ENCODE peak calls at places on chromosomes 11 and 22, in four cellular contexts. One of them, this sample, is unnamed.

GRCh38 chr11:6544921-6545850 is 48.1 kb downstream of the DNHD1 start:
- DNase-seq in K562: no peak
- DNase-seq in HCT116: no peak
- DNase-seq in HepG2: no peak
- DNase-seq in this sample: no peak

GRCh38 chr11:131169057-131169456 is 201.4 kb upstream of the NTM start:
- DNase-seq in K562: no peak
- DNase-seq in HCT116: no peak
- DNase-seq in HepG2: no peak
- DNase-seq in this sample: no peak

GRCh38 chr22:43848366-43849171 is 13.7 kb downstream of the SULT4A1 start:
- DNase-seq in HCT116: peak
- DNase-seq in HepG2: no peak
- DNase-seq in K562: no peak
- DNase-seq in this sample: no peak

GRCh38 chr11:6387811-6388599 is 2.3 kb upstream of the SMPD1 start:
- DNase-seq in HepG2: peak
- DNase-seq in K562: no peak
- DNase-seq in HCT116: no peak
- DNase-seq in this sample: no peak

GRCh38 chr11:79437274-79437980 is 3.4 kb downstream of the TENM4 start:
- DNase-seq in HCT116: no peak
- DNase-seq in HepG2: no peak
- DNase-seq in K562: no peak
- DNase-seq in this sample: no peak

GRCh38 chr11:36792870-36793541 is 195.0 kb upstream of the RAG2 start:
- DNase-seq in K562: no peak
- DNase-seq in HCT116: no peak
- DNase-seq in HepG2: no peak
- DNase-seq in this sample: no peak

GRCh38 chr11:77436501-77436900 is 37.4 kb downstream of the PAK1 start:
- DNase-seq in K562: no peak
- DNase-seq in HCT116: no peak
- DNase-seq in HepG2: no peak
- DNase-seq in this sample: no peak

GRCh38 chr11:94766656-94767291 is 1.4 kb upstream of the AMOTL1 start:
- DNase-seq in HepG2: no peak
- DNase-seq in K562: no peak
- DNase-seq in HCT116: no peak
- DNase-seq in this sample: no peak

GRCh38 chr11:67371549-67372231 is 1.7 kb downstream of the CLCF1 start:
- DNase-seq in HCT116: no peak
- DNase-seq in HepG2: peak
- DNase-seq in K562: peak
- DNase-seq in this sample: no peak

GRCh38 chr11:10257478-10257877 is 36.5 kb downstream of the SBF2 start:
- DNase-seq in HCT116: no peak
- DNase-seq in HepG2: no peak
- DNase-seq in K562: no peak
- DNase-seq in this sample: no peak

GRCh38 chr22:29727248-29727551 is 7.4 kb downstream of the CABP7 start:
- DNase-seq in HCT116: no peak
- DNase-seq in HepG2: peak
- DNase-seq in K562: peak
- DNase-seq in this sample: no peak

GRCh38 chr11:6576471-6577373 is 26.7 kb downstream of the RRP8 start:
- DNase-seq in HCT116: no peak
- DNase-seq in HepG2: no peak
- DNase-seq in K562: no peak
- DNase-seq in this sample: no peak

GRCh38 chr11:47130541-47130940 is 46.1 kb downstream of the ARFGAP2 start:
- DNase-seq in K562: no peak
- DNase-seq in HepG2: no peak
- DNase-seq in HCT116: no peak
- DNase-seq in this sample: no peak

GRCh38 chr11:8690374-8691342 is 8.1 kb downstream of the RPL27A start:
- DNase-seq in HepG2: no peak
- DNase-seq in HCT116: no peak
- DNase-seq in K562: no peak
- DNase-seq in this sample: no peak
- TF ChIP-seq TCF7L2 in HepG2: no peak
- TF ChIP-seq TCF7L2 in HCT116: no peak
- TF ChIP-seq TCF7L2 in K562: no peak
- TF ChIP-seq TCF7L2 in this sample: no peak

GRCh38 chr22:36466258-36466657 is 15.2 kb downstream of the TXN2 start:
- DNase-seq in HCT116: no peak
- DNase-seq in K562: no peak
- DNase-seq in HepG2: no peak
- DNase-seq in this sample: no peak

GRCh38 chr22:36467042-36467810 is 14.2 kb downstream of the TXN2 start:
- DNase-seq in HepG2: no peak
- DNase-seq in K562: no peak
- DNase-seq in HCT116: peak
- DNase-seq in this sample: no peak

GRCh38 chr22:36469094-36469710 is 12.2 kb downstream of the TXN2 start:
- DNase-seq in K562: no peak
- DNase-seq in HepG2: no peak
- DNase-seq in HCT116: no peak
- DNase-seq in this sample: no peak

GRCh38 chr22:36470162-36470993 is 11.1 kb downstream of the TXN2 start:
- DNase-seq in HepG2: peak
- DNase-seq in K562: peak
- DNase-seq in HCT116: peak
- DNase-seq in this sample: no peak

DNA sequence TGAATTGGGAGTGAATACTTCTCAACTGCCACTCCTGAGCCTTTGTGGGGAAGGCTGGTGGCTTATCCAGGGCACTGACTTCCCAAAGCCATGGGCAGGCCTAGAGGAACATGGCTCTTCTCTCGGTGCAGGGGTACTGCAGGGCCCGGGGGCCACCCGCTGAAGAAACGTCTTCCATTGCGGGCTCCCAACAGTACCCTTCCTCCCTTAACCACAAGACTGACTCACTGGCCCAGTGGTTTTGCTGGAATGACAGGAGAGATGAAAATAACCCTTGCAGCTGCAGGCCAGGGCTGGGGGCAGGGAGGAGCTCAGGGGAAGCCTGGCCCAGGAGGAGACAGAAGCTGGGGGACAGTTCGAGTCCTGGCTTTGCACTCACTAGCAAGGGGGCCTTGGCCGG is 13.5 kb downstream of the TXN2 start:
- DNase-seq in HCT116: peak
- DNase-seq in K562: peak
- DNase-seq in HepG2: no peak
- DNase-seq in this sample: no peak
- TF ChIP-seq REST in HCT116: no peak
- TF ChIP-seq REST in K562: no peak
- TF ChIP-seq REST in HepG2: no peak
- TF ChIP-seq REST in this sample: no peak

DNA sequence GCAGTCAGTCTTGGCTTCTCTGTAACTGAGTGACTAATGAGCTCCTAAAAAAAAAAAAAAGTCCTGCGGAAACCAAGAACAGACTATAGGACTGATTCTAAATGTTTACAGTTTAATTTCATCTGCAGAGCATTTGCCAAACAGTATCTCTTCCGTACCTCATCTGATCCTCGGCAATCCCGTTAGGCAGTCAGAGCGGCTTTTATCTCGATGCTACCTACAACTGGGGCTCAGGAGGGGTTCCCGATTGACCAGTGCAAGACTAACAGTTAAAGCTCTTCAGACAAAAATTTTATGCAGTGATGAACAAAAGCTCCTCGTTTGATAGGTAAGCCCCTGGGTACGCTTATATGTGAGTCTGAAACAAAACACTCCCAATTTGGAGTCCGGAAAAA is 628 bp downstream of the KIF18A start:
- DNase-seq in K562: peak
- DNase-seq in HCT116: no peak
- DNase-seq in HepG2: peak
- DNase-seq in this sample: peak
- TF ChIP-seq TCF7L2 in K562: no peak
- TF ChIP-seq TCF7L2 in HCT116: no peak
- TF ChIP-seq TCF7L2 in HepG2: no peak
- TF ChIP-seq TCF7L2 in this sample: no peak

DNA sequence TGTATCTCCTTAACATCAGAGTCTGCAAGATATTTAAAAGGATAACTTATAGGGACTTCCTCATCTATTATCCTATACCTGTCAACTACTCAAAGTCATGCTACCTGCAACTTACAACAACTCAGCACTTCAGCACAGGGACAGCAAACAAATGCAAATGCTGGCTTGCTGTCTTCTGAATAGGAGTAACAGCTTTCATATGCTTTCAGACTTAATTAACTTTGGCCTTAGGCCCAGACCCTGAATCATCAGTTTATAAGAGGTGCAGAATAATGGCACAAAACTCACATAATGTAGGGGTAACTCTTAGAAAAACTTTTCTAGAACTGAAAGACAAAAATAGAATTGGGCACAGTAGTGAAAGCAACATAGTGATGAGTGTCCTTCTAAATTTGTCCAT is 953.4 kb downstream of the DLG2 start:
- DNase-seq in HepG2: no peak
- DNase-seq in K562: no peak
- DNase-seq in HCT116: no peak
- DNase-seq in this sample: no peak
- TF ChIP-seq REST in HepG2: no peak
- TF ChIP-seq REST in K562: no peak
- TF ChIP-seq REST in HCT116: no peak
- TF ChIP-seq REST in this sample: no peak

DNA sequence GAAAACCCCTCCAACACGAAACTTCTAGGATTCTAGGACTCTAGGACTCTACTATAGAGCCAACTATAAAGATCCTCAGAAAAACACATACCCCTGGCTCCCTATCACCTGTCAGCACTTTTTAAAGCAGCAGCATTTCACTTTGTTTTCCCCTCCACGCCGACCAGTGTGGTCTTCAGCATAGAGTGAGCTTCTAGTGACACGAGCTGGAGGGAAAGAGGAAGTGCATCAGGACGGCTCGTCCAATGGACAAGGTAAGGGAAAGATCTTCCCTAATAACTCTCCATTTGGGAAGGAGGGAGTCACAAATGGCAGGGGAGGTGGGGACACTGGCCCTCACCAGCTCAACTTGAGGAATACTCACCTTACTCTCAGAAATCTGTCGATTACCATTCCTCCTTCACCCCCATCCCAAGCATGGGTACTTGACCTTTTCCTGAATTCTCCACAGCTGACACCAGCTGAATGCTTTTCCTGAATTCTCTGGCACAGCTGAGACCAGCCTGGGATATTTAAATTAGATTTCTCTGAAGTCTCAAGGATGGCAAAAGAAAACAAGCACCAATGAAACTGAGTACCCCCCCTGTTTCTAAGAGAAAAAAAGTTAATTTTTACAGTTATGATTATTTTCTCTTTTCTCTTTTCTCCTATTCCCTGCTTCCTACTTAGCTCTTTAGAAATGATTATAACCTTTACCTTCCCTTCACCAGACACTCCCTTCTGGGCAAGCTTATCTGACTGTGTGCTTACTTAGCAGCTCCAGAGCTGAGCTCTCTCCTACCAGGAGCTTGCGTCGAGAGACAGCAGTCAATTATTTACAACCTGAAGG is 33.3 kb upstream of the NNMT start:
- DNase-seq in K562: peak
- DNase-seq in HepG2: peak
- DNase-seq in HCT116: peak
- DNase-seq in this sample: no peak
- TF ChIP-seq TCF7L2 in K562: no peak
- TF ChIP-seq TCF7L2 in HepG2: no peak
- TF ChIP-seq TCF7L2 in HCT116: no peak
- TF ChIP-seq TCF7L2 in this sample: no peak

GRCh38 chr11:73175551-73176144 is 33.5 kb upstream of the FCHSD2 start:
- DNase-seq in HepG2: peak
- DNase-seq in HCT116: no peak
- DNase-seq in K562: no peak
- DNase-seq in this sample: no peak
- TF ChIP-seq REST in HepG2: no peak
- TF ChIP-seq REST in HCT116: no peak
- TF ChIP-seq REST in K562: no peak
- TF ChIP-seq REST in this sample: no peak

GRCh38 chr11:118341749-118342489 is 586 bp downstream of the CD3D start:
- DNase-seq in HCT116: no peak
- DNase-seq in HepG2: peak
- DNase-seq in K562: no peak
- DNase-seq in this sample: no peak
- TF ChIP-seq TCF7L2 in HCT116: no peak
- TF ChIP-seq TCF7L2 in HepG2: no peak
- TF ChIP-seq TCF7L2 in K562: no peak
- TF ChIP-seq TCF7L2 in this sample: no peak

GRCh38 chr11:64510759-64511158 is 80.3 kb upstream of the SLC22A12 start:
- DNase-seq in HepG2: no peak
- DNase-seq in HCT116: no peak
- DNase-seq in K562: no peak
- DNase-seq in this sample: no peak
- TF ChIP-seq REST in HepG2: no peak
- TF ChIP-seq REST in HCT116: no peak
- TF ChIP-seq REST in K562: no peak
- TF ChIP-seq REST in this sample: no peak

This sample was measured in Panc1.